ENCODE peak calls at places on chromosomes 3 and 15, in nine cellular contexts. B, T, Q, O, N, C, K, S and U are unnamed samples.

GRCh38 chr3:76083992-76084391 is 298.6 kb upstream of the ZNF717 start:
- DNase-seq in K (no peak), O (no peak), Q (no peak), C (no peak), S (no peak), B (no peak), T (peak), N (no peak), U (no peak)

GRCh38 chr3:127699098-127699945 is 26.6 kb downstream of the ABTB1 start:
- DNase-seq in K (peak), T (no peak), N (no peak), C (no peak), S (no peak), B (peak), Q (no peak), O (no peak), U (no peak)

GRCh38 chr3:191915717-191916116 is 454.8 kb downstream of the PYDC2 start:
- DNase-seq in T (no peak), B (no peak), N (no peak), Q (no peak), S (no peak), O (no peak), K (no peak), C (no peak), U (no peak)

GRCh38 chr3:33803894-33804526 is 5.6 kb downstream of the PDCD6IP start:
- DNase-seq in Q (no peak), T (no peak), K (no peak), N (no peak), B (no peak), C (no peak), S (no peak), O (no peak), U (no peak)

GRCh38 chr3:151316267-151316991 is at the start of gene GPR87:
- DNase-seq in S (no peak), B (no peak), K (peak), Q (no peak), C (no peak), N (no peak), T (no peak), O (no peak), U (no peak)

GRCh38 chr3:132205609-132206008 is 111.6 kb upstream of the ACP3 start:
- DNase-seq in Q (no peak), N (no peak), O (no peak), S (no peak), B (no peak), C (no peak), T (no peak), K (no peak), U (no peak)

GRCh38 chr15:96076350-96076749 is 254.2 kb upstream of the NR2F2 start:
- DNase-seq in N (no peak), C (no peak), O (no peak), B (no peak), K (no peak), T (no peak), Q (no peak), S (no peak), U (no peak)

GRCh38 chr3:120855665-120856437 is 52.2 kb upstream of the STXBP5L start:
- DNase-seq in T (no peak), B (no peak), N (no peak), Q (no peak), C (no peak), K (no peak), S (no peak), O (no peak), U (no peak)

GRCh38 chr3:49007771-49008528 is 759 bp downstream of the WDR6 start:
- DNase-seq in B (peak), C (peak), S (peak), O (peak), K (peak), Q (peak), T (peak), N (peak), U (peak)

GRCh38 chr15:89937365-89938355 is 24.9 kb upstream of the ARPIN start:
- DNase-seq in O (no peak), K (no peak), Q (no peak), T (no peak), S (no peak), C (no peak), N (no peak), B (no peak), U (no peak)

GRCh38 chr15:82530606-82531379 is 9.5 kb downstream of the RPS17 start:
- DNase-seq in B (peak), Q (peak), T (no peak), S (peak), K (peak), N (peak), O (peak), C (peak), U (no peak)

GRCh38 chr3:13537926-13538325 is 11.0 kb upstream of the FBLN2 start:
- DNase-seq in C (no peak), T (peak), S (no peak), K (peak), N (no peak), B (no peak), O (no peak), Q (no peak), U (no peak)

GRCh38 chr15:44034933-44035624 is 160.0 kb downstream of the FRMD5 start:
- DNase-seq in B (no peak), C (no peak), Q (no peak), O (no peak), T (peak), N (no peak), K (peak), S (no peak), U (no peak)

GRCh38 chr15:89494941-89495637 is 1.3 kb downstream of the RHCG start:
- DNase-seq in N (peak), K (no peak), B (no peak), T (no peak), S (peak), C (no peak), O (no peak), Q (no peak), U (no peak)

GRCh38 chr15:51907136-51907862 is 64.3 kb downstream of the LEO1 start:
- DNase-seq in C (no peak), S (no peak), B (no peak), K (peak), N (no peak), O (no peak), T (no peak), Q (no peak), U (no peak)

GRCh38 chr3:197417451-197417850 is 119.0 kb upstream of the DLG1 start:
- DNase-seq in O (no peak), T (no peak), S (no peak), K (no peak), C (no peak), B (no peak), Q (no peak), N (no peak), U (no peak)

GRCh38 chr3:45537960-45538640 is 56.5 kb upstream of the LIMD1 start:
- DNase-seq in B (no peak), N (no peak), K (no peak), T (peak), Q (no peak), S (no peak), O (no peak), C (no peak), U (no peak)

GRCh38 chr3:125236331-125236903 is 23.9 kb upstream of the SLC12A8 start:
- DNase-seq in S (no peak), K (no peak), Q (no peak), T (no peak), O (no peak), B (peak), N (no peak), C (no peak), U (no peak)

GRCh38 chr15:59662260-59662659 is 4.9 kb upstream of the GTF2A2 start:
- DNase-seq in O (no peak), B (no peak), C (no peak), N (no peak), S (no peak), K (no peak), T (no peak), Q (no peak), U (no peak)

GRCh38 chr15:52785672-52786406 is 4.3 kb downstream of the ONECUT1 start:
- DNase-seq in Q (no peak), K (no peak), T (no peak), C (no peak), O (no peak), B (no peak), S (peak), N (no peak), U (no peak)

GRCh38 chr15:42903388-42904324 is 16.9 kb downstream of the TTBK2 start:
- DNase-seq in T (no peak), K (no peak), Q (no peak), S (no peak), N (no peak), O (no peak), C (no peak), B (no peak), U (no peak)

GRCh38 chr15:91472316-91472756 is 372.3 kb downstream of the SV2B start:
- DNase-seq in T (no peak), B (no peak), N (no peak), S (no peak), Q (no peak), C (peak), O (no peak), K (no peak), U (no peak)

GRCh38 chr15:81336568-81336967 is 12.6 kb upstream of the STARD5 start:
- DNase-seq in S (peak), T (no peak), K (peak), B (no peak), O (peak), C (peak), N (no peak), Q (no peak), U (no peak)

GRCh38 chr3:126356373-126357298 is 572 bp downstream of the KLF15 start:
- DNase-seq in C (peak), T (no peak), S (peak), B (peak), Q (no peak), O (no peak), K (no peak), N (no peak), U (no peak)

GRCh38 chr3:51955893-51956770 is 951 bp downstream of the GPR62 start:
- DNase-seq in S (peak), O (no peak), N (peak), K (no peak), Q (no peak), B (no peak), C (peak), T (peak), U (no peak)

GRCh38 chr3:124570232-124570631 is 160.0 kb upstream of the UMPS start:
- DNase-seq in C (no peak), Q (no peak), N (no peak), K (no peak), T (no peak), B (no peak), S (no peak), O (no peak), U (no peak)

GRCh38 chr3:165283328-165283727 is 87.1 kb upstream of the SLITRK3 start:
- DNase-seq in C (no peak), Q (no peak), K (no peak), S (no peak), T (no peak), N (no peak), B (no peak), O (no peak), U (no peak)

GRCh38 chr3:15467227-15468181 is 40.1 kb downstream of the EAF1 start:
- DNase-seq in N (no peak), Q (no peak), S (no peak), C (no peak), B (no peak), K (no peak), O (no peak), T (no peak), U (no peak)

GRCh38 chr15:71532994-71533393 is 277.4 kb upstream of the NR2E3 start:
- DNase-seq in C (no peak), K (peak), Q (no peak), S (no peak), B (no peak), N (no peak), O (no peak), T (peak), U (peak)

GRCh38 chr15:62607643-62608042 is 434.9 kb upstream of the TPM1 start:
- DNase-seq in B (no peak), O (no peak), Q (no peak), N (no peak), C (no peak), T (peak), S (no peak), K (peak), U (no peak)

GRCh38 chr15:26971303-26972018 is 480 bp downstream of the GABRG3 start:
- DNase-seq in O (no peak), T (no peak), C (no peak), K (no peak), B (no peak), Q (no peak), S (peak), N (no peak), U (no peak)

GRCh38 chr15:78195735-78196201 is 38.6 kb downstream of the ACSBG1 start:
- DNase-seq in T (no peak), S (no peak), Q (peak), O (peak), B (no peak), K (peak), C (no peak), N (peak), U (no peak)

GRCh38 chr15:81856627-81857026 is 189.2 kb downstream of the MEX3B start:
- DNase-seq in B (no peak), Q (no peak), N (no peak), C (no peak), O (no peak), T (no peak), K (no peak), S (no peak), U (peak)

GRCh38 chr3:10213156-10213792 is 35.0 kb upstream of the TATDN2 start:
- DNase-seq in T (no peak), Q (no peak), C (no peak), K (no peak), O (no peak), N (no peak), S (no peak), B (no peak), U (no peak)

GRCh38 chr15:62071711-62072308 is 5.0 kb downstream of the C2CD4A start:
- DNase-seq in C (no peak), N (no peak), S (no peak), O (no peak), T (no peak), Q (no peak), B (no peak), K (no peak), U (no peak)

GRCh38 chr3:87549208-87549607 is 272.8 kb upstream of the POU1F1 start:
- DNase-seq in Q (no peak), S (no peak), O (no peak), K (no peak), C (no peak), T (no peak), N (no peak), B (no peak), U (no peak)